ENCODE peak calls at places on chromosomes 2 and 18, in ten cellular contexts. O is astrocyte of the spinal cord; M is stimulated activated CD4-positive, alpha-beta T cell treated with anti-CD3 and anti-CD28 coated beads, Interleukin-2, amount 100 ng/mL, for 48 hours; G is fibroblast of gingiva; U is OCI-M1; C is transverse colon; T is HL-60; V is ecto neural progenitor cell; D is germinal center; P is lower lobe of right lung. Q is an unnamed sample.
A peak's percentile ranks its signal among the peaks of the same experiment; 100 is the strongest.

GRCh38 chr2:159124441-159124911 is 156.0 kb downstream of the TANC1 start:
- DNase-seq in O (peak; percentile 94), M (no peak), G (peak; percentile 64), U (peak; percentile 82), C (peak; percentile 63), T (peak; percentile 57), V (no peak), D (no peak), P (no peak), Q (no peak)

GRCh38 chr2:121583555-121583954 is 52.9 kb downstream of the RNU4ATAC start:
- DNase-seq in O (no peak), M (no peak), G (no peak), U (peak; percentile 25), C (no peak), T (no peak), V (no peak), D (no peak), P (no peak), Q (no peak)

GRCh38 chr2:216015722-216016464 is 2.5 kb upstream of the MREG start:
- DNase-seq in O (no peak), M (no peak), G (no peak), U (no peak), C (peak; percentile 33), T (no peak), V (no peak), D (peak; percentile 57), P (no peak), Q (peak; percentile 46)

GRCh38 chr18:70380915-70381896 is 92.4 kb downstream of the SOCS6 start:
- DNase-seq in O (no peak), M (no peak), G (no peak), U (no peak), C (peak; percentile 86), T (no peak), V (peak; percentile 51), D (no peak), P (no peak), Q (no peak)

GRCh38 chr2:119252186-119253113 is 28.8 kb downstream of the STEAP3 start:
- DNase-seq in O (peak; percentile 99), M (no peak), G (peak; percentile 85), U (no peak), C (no peak), T (no peak), V (peak; percentile 19), D (no peak), P (no peak), Q (no peak)

GRCh38 chr2:105290981-105291660 is 38.4 kb downstream of the TGFBRAP1 start:
- DNase-seq in O (no peak), M (no peak), G (no peak), U (no peak), C (no peak), T (no peak), V (no peak), D (no peak), P (no peak), Q (no peak)

GRCh38 chr18:3481696-3482210 is 31.8 kb downstream of the TGIF1 start:
- DNase-seq in O (no peak), M (no peak), G (no peak), U (peak; percentile 94), C (peak; percentile 35), T (no peak), V (peak; percentile 52), D (peak; percentile 51), P (no peak), Q (no peak)

GRCh38 chr18:76405280-76405679 is 89.8 kb downstream of the ZNF516 start:
- DNase-seq in O (no peak), M (no peak), G (no peak), U (no peak), C (peak; percentile 6), T (no peak), V (no peak), D (no peak), P (no peak), Q (no peak)

GRCh38 chr2:17643031-17643615 is 102.6 kb downstream of the VSNL1 start:
- DNase-seq in O (peak; percentile 96), M (no peak), G (peak; percentile 89), U (peak; percentile 65), C (no peak), T (peak; percentile 69), V (no peak), D (no peak), P (no peak), Q (no peak)

GRCh38 chr2:152755029-152755428 is 36.6 kb downstream of the ARL6IP6 start:
- DNase-seq in O (no peak), M (no peak), G (no peak), U (no peak), C (no peak), T (no peak), V (peak; percentile 58), D (no peak), P (no peak), Q (no peak)

GRCh38 chr2:37350034-37350433 is 5.6 kb downstream of the QPCT start:
- DNase-seq in O (peak; percentile 28), M (no peak), G (no peak), U (no peak), C (peak; percentile 53), T (no peak), V (no peak), D (peak; percentile 43), P (no peak), Q (no peak)

GRCh38 chr18:8890957-8891464 is 185.7 kb downstream of the MTCL1 start:
- DNase-seq in O (peak; percentile 93), M (no peak), G (peak; percentile 69), U (peak; percentile 88), C (no peak), T (no peak), V (no peak), D (no peak), P (no peak), Q (no peak)

GRCh38 chr2:28358668-28359201 is 33.9 kb upstream of the FOSL2 start:
- DNase-seq in O (no peak), M (no peak), G (no peak), U (no peak), C (no peak), T (no peak), V (no peak), D (no peak), P (no peak), Q (no peak)

GRCh38 chr2:67836861-67837260 is 225.9 kb downstream of the C1D start:
- DNase-seq in O (no peak), M (no peak), G (no peak), U (no peak), C (no peak), T (no peak), V (no peak), D (no peak), P (no peak), Q (no peak)

GRCh38 chr2:8376603-8377423 is 305.0 kb upstream of the ID2 start:
- DNase-seq in O (peak; percentile 9), M (no peak), G (no peak), U (no peak), C (no peak), T (no peak), V (no peak), D (no peak), P (no peak), Q (no peak)

GRCh38 chr2:235135990-235136561 is 184.3 kb downstream of the SH3BP4 start:
- DNase-seq in O (peak; percentile 70), M (peak; percentile 51), G (peak; percentile 77), U (peak; percentile 66), C (peak; percentile 86), T (peak; percentile 22), V (peak; percentile 81), D (peak; percentile 33), P (peak; percentile 83), Q (peak; percentile 24)

GRCh38 chr2:121334581-121335293 is 49.7 kb upstream of the TFCP2L1 start:
- DNase-seq in O (no peak), M (no peak), G (no peak), U (no peak), C (no peak), T (no peak), V (no peak), D (no peak), P (no peak), Q (no peak)

GRCh38 chr18:77366725-77367641 is 117.3 kb downstream of the GALR1 start:
- DNase-seq in O (peak; percentile 71), M (no peak), G (no peak), U (no peak), C (peak; percentile 36), T (no peak), V (no peak), D (no peak), P (no peak), Q (no peak)

GRCh38 chr2:112705576-112705975 is 15.2 kb upstream of the NT5DC4 start:
- DNase-seq in O (no peak), M (no peak), G (no peak), U (peak; percentile 53), C (no peak), T (no peak), V (no peak), D (no peak), P (no peak), Q (no peak)

GRCh38 chr2:231606941-231607340 is 14.3 kb downstream of the TEX44 start:
- DNase-seq in O (no peak), M (no peak), G (no peak), U (no peak), C (no peak), T (no peak), V (no peak), D (no peak), P (no peak), Q (no peak)

GRCh38 chr2:229856416-229856815 is 65.4 kb downstream of the TRIP12 start:
- DNase-seq in O (no peak), M (no peak), G (no peak), U (peak; percentile 82), C (no peak), T (no peak), V (no peak), D (peak; percentile 32), P (no peak), Q (no peak)

Q was measured in GM12892.